ENCODE peak calls at places on chromosome 3, in seven cellular contexts. K is smooth muscle cell of the brain vasculature, I is heart left ventricle, N is NCI-H2081, D is HEK293T, H is substantia nigra, X is NCI-H1436. F is an unnamed sample.

GRCh38 chr3:99656606-99657005 is 18.2 kb downstream of the COL8A1 start:
- DNase-seq in I (no peak), D (no peak), N (no peak), H (no peak), X (no peak), K (no peak), F (no peak)

GRCh38 chr3:135869439-135870105 is 96.0 kb upstream of the PPP2R3A start:
- DNase-seq in D (no peak), X (no peak), K (no peak), H (no peak), I (no peak), N (no peak), F (no peak)

GRCh38 chr3:71585126-71585525 is 1.6 kb upstream of the FOXP1 start:
- DNase-seq in N (no peak), X (no peak), H (no peak), K (no peak), D (peak; percentile 30), I (no peak), F (no peak)

GRCh38 chr3:189001559-189001958 is 170.2 kb upstream of the TPRG1 start:
- DNase-seq in N (no peak), K (no peak), X (no peak), D (no peak), H (no peak), I (no peak), F (no peak)

GRCh38 chr3:12796171-12797123 is at the start of gene CAND2:
- DNase-seq in K (no peak), X (peak; percentile 11), H (peak; percentile 27), D (peak; percentile 74), I (peak; percentile 90), N (peak; percentile 65), F (peak; percentile 48)

GRCh38 chr3:46930945-46931403 is 45.6 kb downstream of the CCDC12 start:
- DNase-seq in K (no peak), I (no peak), X (no peak), D (no peak), H (no peak), N (no peak), F (no peak)

GRCh38 chr3:17602126-17602525 is 140.3 kb downstream of the TBC1D5 start:
- DNase-seq in X (no peak), N (no peak), I (no peak), H (no peak), D (no peak), K (no peak), F (no peak)

GRCh38 chr3:158792709-158793108 is 9.1 kb upstream of the MFSD1 start:
- DNase-seq in H (no peak), D (no peak), I (no peak), N (no peak), K (no peak), X (no peak), F (no peak)

GRCh38 chr3:96700322-96701315 is 113.8 kb upstream of the EPHA6 start:
- DNase-seq in X (no peak), K (no peak), N (peak; percentile 15), H (no peak), I (no peak), D (no peak), F (no peak)

GRCh38 chr3:143526016-143526540 is 322.2 kb downstream of the SLC9A9 start:
- DNase-seq in I (no peak), D (no peak), X (no peak), K (no peak), N (no peak), H (no peak), F (no peak)

GRCh38 chr3:120497318-120497717 is 46.5 kb upstream of the FSTL1 start:
- DNase-seq in I (no peak), D (no peak), N (no peak), K (peak; percentile 82), X (no peak), H (no peak), F (no peak)

GRCh38 chr3:42680256-42680655 is 5.1 kb upstream of the KLHL40 start:
- DNase-seq in X (no peak), H (no peak), D (no peak), N (no peak), I (no peak), K (no peak), F (no peak)

GRCh38 chr3:164113406-164114332 is 964.6 kb downstream of the SI start:
- DNase-seq in I (no peak), D (no peak), K (no peak), H (no peak), N (no peak), X (no peak), F (no peak)

GRCh38 chr3:45554001-45554691 is 40.4 kb upstream of the LIMD1 start:
- DNase-seq in X (no peak), D (no peak), H (no peak), N (no peak), K (no peak), I (peak; percentile 87), F (no peak)

GRCh38 chr3:117553461-117553860 is 843.9 kb downstream of the TUSC7 start:
- DNase-seq in X (no peak), D (no peak), I (no peak), N (no peak), H (no peak), K (no peak), F (no peak)

GRCh38 chr3:14506626-14507344 is 33.4 kb downstream of the GRIP2 start:
- DNase-seq in D (no peak), K (no peak), N (no peak), I (no peak), X (no peak), H (no peak), F (no peak)

GRCh38 chr3:40843851-40844548 is 319.2 kb downstream of the ZNF621 start:
- DNase-seq in H (no peak), D (no peak), N (no peak), X (no peak), K (no peak), I (no peak), F (no peak)

GRCh38 chr3:94303266-94303665 is 240.4 kb downstream of the NSUN3 start:
- DNase-seq in D (no peak), X (no peak), I (no peak), H (no peak), N (no peak), K (no peak), F (no peak)

GRCh38 chr3:16547555-16547954 is 34.1 kb upstream of the RFTN1 start:
- DNase-seq in H (no peak), I (no peak), N (no peak), X (no peak), K (no peak), D (no peak), F (no peak)

GRCh38 chr3:52838561-52839267 is 3.9 kb upstream of the MUSTN1 start:
- DNase-seq in H (no peak), X (no peak), K (no peak), I (peak; percentile 18), N (no peak), D (no peak), F (no peak)

GRCh38 chr3:114848087-114848486 is 299.0 kb downstream of the ZBTB20 start:
- DNase-seq in D (no peak), H (peak; percentile 36), N (peak; percentile 60), I (no peak), X (peak; percentile 48), K (no peak), F (no peak)

GRCh38 chr3:103127116-103127630 is 692.4 kb downstream of the ZPLD1 start:
- DNase-seq in H (no peak), K (no peak), X (no peak), I (no peak), N (no peak), D (no peak), F (no peak)

GRCh38 chr3:121482651-121483050 is 63.1 kb downstream of the POLQ start:
- DNase-seq in D (no peak), H (no peak), K (no peak), X (no peak), N (no peak), I (no peak), F (no peak)

GRCh38 chr3:189947948-189948723 is 172.6 kb downstream of the P3H2 start:
- DNase-seq in N (peak; percentile 57), X (peak; percentile 74), K (peak; percentile 17), H (no peak), D (no peak), I (no peak), F (no peak)

GRCh38 chr3:155815030-155815429 is 9.0 kb upstream of the C3orf33 start:
- DNase-seq in N (no peak), K (no peak), D (no peak), X (no peak), H (no peak), I (no peak), F (no peak)

GRCh38 chr3:112046599-112046998 is 12.1 kb downstream of the TMPRSS7 start:
- DNase-seq in D (no peak), K (no peak), H (no peak), I (no peak), N (no peak), X (no peak), F (no peak)

GRCh38 chr3:46098319-46098761 is 71.1 kb upstream of the XCR1 start:
- DNase-seq in N (no peak), D (no peak), K (no peak), H (no peak), X (no peak), I (peak; percentile 58), F (no peak)

GRCh38 chr3:139532996-139533395 is 6.5 kb downstream of the RBP1 start:
- DNase-seq in N (peak; percentile 65), K (no peak), X (no peak), D (no peak), I (no peak), H (peak; percentile 23), F (no peak)

GRCh38 chr3:14633819-14634424 is 17.6 kb upstream of the CCDC174 start:
- DNase-seq in N (peak; percentile 44), X (no peak), H (peak; percentile 13), K (peak; percentile 13), I (peak; percentile 62), D (peak; percentile 73), F (peak; percentile 34)

GRCh38 chr3:28553175-28553574 is 204.6 kb upstream of the AZI2 start:
- DNase-seq in H (no peak), D (no peak), K (no peak), N (no peak), I (no peak), X (no peak), F (no peak)

GRCh38 chr3:172233474-172234277 is 194.3 kb downstream of the FNDC3B start:
- DNase-seq in K (no peak), X (no peak), I (no peak), H (no peak), D (no peak), N (no peak), F (no peak)